ENCODE peak calls at places on chromosomes 1 and 21, in four cellular contexts. One of them, this sample, is unnamed.

GRCh38 chr1:219173758-219174671 is at the start of gene LYPLAL1:
- DNase-seq in A549: peak
- DNase-seq in lung: peak
- DNase-seq in fibroblast of lung: peak
- DNase-seq in this sample: peak

GRCh38 chr1:150574260-150575071 is 4.9 kb downstream of the MCL1 start:
- DNase-seq in A549: no peak
- DNase-seq in lung: no peak
- DNase-seq in fibroblast of lung: no peak
- DNase-seq in this sample: no peak

GRCh38 chr1:38730511-38731397 is 128.8 kb downstream of the RRAGC start:
- DNase-seq in A549: no peak
- DNase-seq in lung: no peak
- DNase-seq in fibroblast of lung: peak
- DNase-seq in this sample: peak

GRCh38 chr1:229844675-229845074 is 218.6 kb downstream of the URB2 start:
- DNase-seq in A549: no peak
- DNase-seq in lung: peak
- DNase-seq in fibroblast of lung: no peak
- DNase-seq in this sample: no peak

GRCh38 chr1:220726634-220727033 is 21.5 kb upstream of the MTARC2 start:
- DNase-seq in A549: no peak
- DNase-seq in lung: no peak
- DNase-seq in fibroblast of lung: no peak
- DNase-seq in this sample: no peak

GRCh38 chr21:31866077-31866511 is 6.7 kb upstream of the HUNK start:
- DNase-seq in A549: peak
- DNase-seq in lung: peak
- DNase-seq in fibroblast of lung: peak
- DNase-seq in this sample: peak

GRCh38 chr1:77605246-77606026 is 77.0 kb downstream of the ZZZ3 start:
- DNase-seq in A549: no peak
- DNase-seq in lung: peak
- DNase-seq in fibroblast of lung: peak
- DNase-seq in this sample: no peak

GRCh38 chr1:170261669-170262068 is 115.9 kb downstream of the NTMT2 start:
- DNase-seq in A549: no peak
- DNase-seq in lung: no peak
- DNase-seq in fibroblast of lung: peak
- DNase-seq in this sample: no peak

GRCh38 chr1:10724052-10724494 is 72.4 kb downstream of the CASZ1 start:
- DNase-seq in A549: peak
- DNase-seq in lung: peak
- DNase-seq in fibroblast of lung: peak
- DNase-seq in this sample: peak

GRCh38 chr1:230104395-230105244 is 37.6 kb downstream of the GALNT2 start:
- DNase-seq in A549: peak
- DNase-seq in lung: peak
- DNase-seq in fibroblast of lung: peak
- DNase-seq in this sample: peak

GRCh38 chr1:210709694-210710093 is 381.0 kb downstream of the HHAT start:
- DNase-seq in A549: no peak
- DNase-seq in lung: no peak
- DNase-seq in fibroblast of lung: peak
- DNase-seq in this sample: no peak

GRCh38 chr1:201282216-201282615 is 1.1 kb upstream of the PKP1 start:
- DNase-seq in A549: no peak
- DNase-seq in lung: no peak
- DNase-seq in fibroblast of lung: no peak
- DNase-seq in this sample: no peak

GRCh38 chr1:51731998-51732397 is 115.1 kb downstream of the OSBPL9 start:
- DNase-seq in A549: no peak
- DNase-seq in lung: no peak
- DNase-seq in fibroblast of lung: no peak
- DNase-seq in this sample: no peak

DNA sequence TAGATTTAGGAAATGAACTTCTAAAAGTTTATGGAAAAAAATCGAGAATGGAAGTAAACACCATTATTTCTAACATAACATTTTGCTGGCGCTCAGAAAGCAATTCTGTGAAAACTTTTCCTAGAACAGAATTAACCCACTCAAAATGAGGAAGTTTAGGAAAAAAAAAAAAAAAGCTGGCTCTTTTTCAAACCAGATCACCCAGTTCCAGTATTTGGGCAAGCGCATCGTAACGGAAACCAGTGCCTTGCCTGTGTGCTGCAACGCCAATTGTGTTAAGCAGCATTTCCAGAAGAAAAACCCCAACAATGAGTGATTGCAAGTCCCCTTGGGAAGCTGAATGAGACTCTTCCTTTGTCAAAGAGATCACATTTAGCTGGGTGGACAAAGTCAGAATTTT is 113.6 kb downstream of the ERG start:
- DNase-seq in A549: no peak
- DNase-seq in lung: no peak
- DNase-seq in fibroblast of lung: no peak
- DNase-seq in this sample: no peak
- H3K27ac ChIP-seq in A549: no peak
- H3K27ac ChIP-seq in lung: no peak
- H3K27ac ChIP-seq in fibroblast of lung: no peak
- H3K27ac ChIP-seq in this sample: no peak

DNA sequence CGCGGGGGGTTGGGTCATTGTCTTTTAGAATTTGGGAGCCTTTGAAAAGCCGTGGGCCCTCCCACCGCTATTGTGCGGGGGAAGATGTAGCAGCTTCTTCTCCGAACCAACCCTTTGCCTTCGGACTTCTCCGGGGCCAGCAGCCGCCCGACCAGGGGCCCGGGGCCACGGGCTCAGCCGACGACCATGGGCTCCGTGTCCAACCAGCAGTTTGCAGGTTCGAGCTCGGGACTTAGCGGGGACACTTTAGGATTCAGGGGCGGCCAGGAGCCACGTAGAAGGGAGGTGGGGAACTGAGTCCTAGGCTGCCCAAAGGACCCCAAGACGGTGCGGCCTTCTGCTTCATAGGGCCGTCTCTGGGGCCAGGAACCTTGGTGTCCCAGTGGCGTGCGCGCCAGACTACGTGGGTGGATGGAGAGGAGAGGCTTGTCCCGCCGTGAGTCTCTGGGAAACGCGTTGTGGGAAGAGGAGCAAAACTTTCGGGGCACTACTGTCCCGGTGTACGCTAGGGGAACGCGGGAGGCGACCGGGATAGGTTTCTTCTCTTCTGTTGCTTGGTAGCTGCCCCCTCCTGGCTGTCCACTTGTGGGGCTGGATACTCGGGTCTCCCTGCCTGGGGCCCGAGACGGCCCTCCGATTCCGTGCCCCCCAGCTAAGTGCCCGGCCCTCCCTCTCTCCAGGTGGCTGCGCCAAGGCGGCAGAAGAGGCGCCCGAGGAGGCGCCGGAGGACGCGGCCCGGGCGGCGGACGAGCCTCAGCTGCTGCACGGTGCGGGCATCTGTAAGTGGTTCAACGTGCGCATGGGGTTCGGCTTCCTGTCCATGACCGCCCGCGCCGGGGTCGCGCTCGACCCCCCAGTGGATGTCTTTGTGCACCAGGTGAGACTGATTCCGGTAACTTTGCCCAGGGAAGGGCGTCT is at the start of gene LIN28A:
- DNase-seq in A549: no peak
- DNase-seq in lung: no peak
- DNase-seq in fibroblast of lung: no peak
- DNase-seq in this sample: no peak
- H3K27ac ChIP-seq in A549: no peak
- H3K27ac ChIP-seq in lung: no peak
- H3K27ac ChIP-seq in fibroblast of lung: no peak
- H3K27ac ChIP-seq in this sample: no peak

DNA sequence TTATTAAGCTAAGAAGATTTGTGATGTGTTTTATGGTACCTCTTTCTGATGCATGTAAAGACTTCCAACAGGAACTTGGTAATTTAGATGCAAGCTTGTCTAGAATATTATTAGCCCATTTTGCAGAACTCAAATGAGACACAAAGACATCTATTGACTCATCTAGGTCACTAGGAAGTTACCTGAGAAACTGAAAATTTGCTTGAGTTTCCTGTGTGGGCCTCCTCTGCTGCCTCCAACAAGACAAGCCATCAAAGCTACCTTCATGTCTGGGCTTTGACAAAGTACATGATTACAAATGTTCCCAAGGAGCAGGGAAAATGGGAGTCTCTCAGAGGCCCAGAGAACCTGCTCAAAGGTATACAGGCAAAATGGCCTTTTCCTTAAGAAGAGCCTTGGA is 5.6 kb downstream of the RUNX1 start:
- DNase-seq in A549: no peak
- DNase-seq in lung: no peak
- DNase-seq in fibroblast of lung: no peak
- DNase-seq in this sample: no peak
- H3K27ac ChIP-seq in A549: no peak
- H3K27ac ChIP-seq in lung: no peak
- H3K27ac ChIP-seq in fibroblast of lung: no peak
- H3K27ac ChIP-seq in this sample: no peak

DNA sequence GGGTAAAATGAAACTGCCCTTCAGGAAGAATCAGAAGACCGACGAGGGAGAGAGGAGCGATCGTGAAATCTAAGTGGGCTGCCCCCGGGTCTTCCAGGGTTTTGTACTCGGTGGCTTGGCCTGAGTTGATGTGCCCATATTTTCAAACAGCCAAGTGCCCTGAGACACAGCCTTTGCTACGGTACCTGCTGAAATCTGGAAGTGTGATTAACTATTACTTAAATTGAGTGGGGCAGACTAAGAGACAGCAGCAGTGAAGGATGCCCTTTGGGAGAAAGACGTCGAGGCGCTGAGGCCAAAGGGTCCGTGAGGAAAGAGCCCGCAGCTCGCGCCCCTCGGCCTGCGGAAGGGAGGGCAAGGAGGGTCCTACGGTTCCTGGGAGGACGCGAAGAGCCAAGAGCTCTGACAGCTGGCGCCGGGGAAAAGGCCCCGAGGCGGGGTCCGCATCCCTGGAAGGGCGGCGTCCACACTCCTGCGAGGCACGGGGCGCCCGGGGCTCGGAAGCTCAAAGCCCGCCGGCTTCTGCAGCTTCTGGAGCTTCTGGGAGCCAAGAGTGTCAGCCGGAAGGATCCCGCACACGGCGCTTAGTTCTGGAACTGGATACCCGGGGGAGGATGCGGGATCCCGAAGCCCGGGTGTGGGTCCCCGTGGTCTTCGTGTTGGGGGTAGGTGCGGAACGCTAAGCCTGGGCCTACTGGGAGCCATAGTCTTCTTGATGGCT is 15.4 kb upstream of the RNU1-4 start:
- DNase-seq in A549: no peak
- DNase-seq in lung: peak
- DNase-seq in fibroblast of lung: no peak
- DNase-seq in this sample: no peak
- H3K27ac ChIP-seq in A549: no peak
- H3K27ac ChIP-seq in lung: no peak
- H3K27ac ChIP-seq in fibroblast of lung: no peak
- H3K27ac ChIP-seq in this sample: no peak

GRCh38 chr1:43547538-43548072 is 16.9 kb downstream of the PTPRF start:
- DNase-seq in A549: no peak
- DNase-seq in lung: no peak
- DNase-seq in fibroblast of lung: no peak
- DNase-seq in this sample: no peak
- H3K27ac ChIP-seq in A549: peak
- H3K27ac ChIP-seq in lung: peak
- H3K27ac ChIP-seq in fibroblast of lung: no peak
- H3K27ac ChIP-seq in this sample: peak

GRCh38 chr1:179313004-179313403 is 19.4 kb downstream of the SOAT1 start:
- DNase-seq in A549: no peak
- DNase-seq in lung: no peak
- DNase-seq in fibroblast of lung: no peak
- DNase-seq in this sample: no peak

GRCh38 chr1:179310721-179311120 is 17.1 kb downstream of the SOAT1 start:
- DNase-seq in A549: peak
- DNase-seq in lung: no peak
- DNase-seq in fibroblast of lung: peak
- DNase-seq in this sample: peak

GRCh38 chr1:179314928-179315327 is 21.3 kb downstream of the SOAT1 start:
- DNase-seq in A549: no peak
- DNase-seq in lung: no peak
- DNase-seq in fibroblast of lung: peak
- DNase-seq in this sample: no peak

GRCh38 chr1:179310271-179310670 is 16.7 kb downstream of the SOAT1 start:
- DNase-seq in A549: no peak
- DNase-seq in lung: no peak
- DNase-seq in fibroblast of lung: peak
- DNase-seq in this sample: peak

DNA sequence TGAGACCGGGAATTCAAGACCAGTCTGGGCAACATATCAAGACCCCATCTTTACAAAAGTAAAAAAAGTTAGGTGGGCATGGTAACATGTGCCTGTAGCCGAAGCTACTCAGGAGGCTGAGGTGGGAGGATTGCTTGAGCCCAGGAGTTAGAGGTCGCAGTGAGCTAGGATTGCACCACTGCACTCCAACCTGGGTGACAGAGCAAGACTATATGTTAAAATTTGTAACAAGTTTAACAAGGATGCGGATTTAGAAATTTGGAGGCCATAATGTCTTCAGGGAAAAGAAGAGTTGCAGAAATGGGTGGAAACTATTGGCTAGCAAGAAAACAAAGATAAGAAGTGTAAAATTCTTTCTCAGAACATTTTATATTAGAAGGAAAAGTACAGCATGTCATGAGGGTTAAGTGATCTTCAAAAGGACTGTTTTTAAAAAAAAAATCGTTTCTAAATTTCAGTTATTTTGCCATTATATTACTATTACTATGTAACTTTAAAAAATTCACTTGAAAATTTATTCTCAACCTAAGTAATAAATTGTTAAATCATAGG is 17.6 kb downstream of the SOAT1 start:
- DNase-seq in A549: no peak
- DNase-seq in lung: no peak
- DNase-seq in fibroblast of lung: no peak
- DNase-seq in this sample: no peak
- H3K27ac ChIP-seq in A549: peak
- H3K27ac ChIP-seq in lung: no peak
- H3K27ac ChIP-seq in fibroblast of lung: peak
- H3K27ac ChIP-seq in this sample: peak

GRCh38 chr1:53162621-53163020 is 20.2 kb upstream of the SLC1A7 start:
- DNase-seq in A549: no peak
- DNase-seq in lung: no peak
- DNase-seq in fibroblast of lung: no peak
- DNase-seq in this sample: no peak
- H3K27ac ChIP-seq in A549: peak
- H3K27ac ChIP-seq in lung: no peak
- H3K27ac ChIP-seq in fibroblast of lung: no peak
- H3K27ac ChIP-seq in this sample: no peak

This sample was measured in RWPE1.